ENCODE peak calls at places on chromosomes 3 and 15, in seven cellular contexts. One of them, this sample, is unnamed.
A peak's percentile ranks its signal among the peaks of the same experiment; 100 is the strongest.

GRCh38 chr3:8503461-8503860 is 1.8 kb downstream of the LMCD1 start:
- DNase-seq in MG63: no peak
- DNase-seq in fibroblast of lung: peak; percentile 60
- DNase-seq in mesendoderm: no peak
- DNase-seq in brain microvascular endothelial cell: no peak
- DNase-seq in heart right ventricle: no peak
- DNase-seq in left ventricle myocardium inferior: no peak
- DNase-seq in this sample: peak; percentile 82

GRCh38 chr3:155744091-155744625 is 713 bp downstream of the PLCH1 start:
- DNase-seq in left ventricle myocardium inferior: peak; percentile 33
- DNase-seq in brain microvascular endothelial cell: no peak
- DNase-seq in MG63: peak; percentile 47
- DNase-seq in heart right ventricle: peak; percentile 57
- DNase-seq in mesendoderm: peak; percentile 81
- DNase-seq in fibroblast of lung: no peak
- DNase-seq in this sample: no peak

GRCh38 chr3:165339753-165340152 is 143.6 kb upstream of the SLITRK3 start:
- DNase-seq in left ventricle myocardium inferior: no peak
- DNase-seq in mesendoderm: peak; percentile 23
- DNase-seq in fibroblast of lung: peak; percentile 7
- DNase-seq in brain microvascular endothelial cell: peak; percentile 23
- DNase-seq in heart right ventricle: no peak
- DNase-seq in MG63: no peak
- DNase-seq in this sample: peak; percentile 16

GRCh38 chr3:127490271-127491023 is 100.1 kb downstream of the TPRA1 start:
- DNase-seq in heart right ventricle: no peak
- DNase-seq in MG63: no peak
- DNase-seq in fibroblast of lung: no peak
- DNase-seq in left ventricle myocardium inferior: no peak
- DNase-seq in mesendoderm: no peak
- DNase-seq in brain microvascular endothelial cell: no peak
- DNase-seq in this sample: no peak

GRCh38 chr15:42057744-42058646 is 36.4 kb downstream of the PLA2G4D start:
- DNase-seq in MG63: no peak
- DNase-seq in brain microvascular endothelial cell: no peak
- DNase-seq in fibroblast of lung: no peak
- DNase-seq in left ventricle myocardium inferior: no peak
- DNase-seq in heart right ventricle: no peak
- DNase-seq in mesendoderm: no peak
- DNase-seq in this sample: peak; percentile 52

GRCh38 chr15:63933522-63933921 is 99.8 kb upstream of the HERC1 start:
- DNase-seq in MG63: peak; percentile 67
- DNase-seq in heart right ventricle: no peak
- DNase-seq in fibroblast of lung: peak; percentile 54
- DNase-seq in brain microvascular endothelial cell: peak; percentile 50
- DNase-seq in left ventricle myocardium inferior: no peak
- DNase-seq in mesendoderm: no peak
- DNase-seq in this sample: peak; percentile 78

GRCh38 chr15:25378501-25378901 is 60.3 kb downstream of the UBE3A start:
- DNase-seq in brain microvascular endothelial cell: no peak
- DNase-seq in fibroblast of lung: peak; percentile 40
- DNase-seq in mesendoderm: no peak
- DNase-seq in MG63: no peak
- DNase-seq in left ventricle myocardium inferior: no peak
- DNase-seq in heart right ventricle: no peak
- DNase-seq in this sample: no peak

GRCh38 chr3:195823998-195824397 is 12.3 kb upstream of the MUC4 start:
- DNase-seq in brain microvascular endothelial cell: no peak
- DNase-seq in MG63: no peak
- DNase-seq in heart right ventricle: no peak
- DNase-seq in mesendoderm: no peak
- DNase-seq in fibroblast of lung: peak; percentile 46
- DNase-seq in left ventricle myocardium inferior: no peak
- DNase-seq in this sample: peak; percentile 31

GRCh38 chr3:11312139-11312538 is 39.9 kb downstream of the ATG7 start:
- DNase-seq in heart right ventricle: no peak
- DNase-seq in brain microvascular endothelial cell: no peak
- DNase-seq in left ventricle myocardium inferior: no peak
- DNase-seq in fibroblast of lung: no peak
- DNase-seq in mesendoderm: no peak
- DNase-seq in MG63: no peak
- DNase-seq in this sample: no peak

GRCh38 chr3:62379206-62379834 is 6.0 kb upstream of the FEZF2 start:
- DNase-seq in MG63: no peak
- DNase-seq in brain microvascular endothelial cell: no peak
- DNase-seq in fibroblast of lung: no peak
- DNase-seq in heart right ventricle: no peak
- DNase-seq in mesendoderm: peak; percentile 33
- DNase-seq in left ventricle myocardium inferior: no peak
- DNase-seq in this sample: no peak

GRCh38 chr3:43338295-43338694 is 52.0 kb downstream of the SNRK start:
- DNase-seq in mesendoderm: peak; percentile 22
- DNase-seq in brain microvascular endothelial cell: no peak
- DNase-seq in fibroblast of lung: peak; percentile 18
- DNase-seq in left ventricle myocardium inferior: no peak
- DNase-seq in heart right ventricle: no peak
- DNase-seq in MG63: no peak
- DNase-seq in this sample: no peak

GRCh38 chr15:61253186-61253585 is 24.1 kb upstream of the RORA start:
- DNase-seq in brain microvascular endothelial cell: no peak
- DNase-seq in fibroblast of lung: no peak
- DNase-seq in left ventricle myocardium inferior: no peak
- DNase-seq in mesendoderm: no peak
- DNase-seq in heart right ventricle: no peak
- DNase-seq in MG63: no peak
- DNase-seq in this sample: no peak

GRCh38 chr3:159821148-159821547 is 167.5 kb upstream of the IL12A start:
- DNase-seq in left ventricle myocardium inferior: no peak
- DNase-seq in heart right ventricle: no peak
- DNase-seq in mesendoderm: no peak
- DNase-seq in MG63: no peak
- DNase-seq in brain microvascular endothelial cell: peak; percentile 60
- DNase-seq in fibroblast of lung: peak; percentile 98
- DNase-seq in this sample: peak; percentile 84

GRCh38 chr3:125220681-125221429 is 8.3 kb upstream of the SLC12A8 start:
- DNase-seq in left ventricle myocardium inferior: no peak
- DNase-seq in fibroblast of lung: peak; percentile 41
- DNase-seq in brain microvascular endothelial cell: no peak
- DNase-seq in MG63: no peak
- DNase-seq in heart right ventricle: no peak
- DNase-seq in mesendoderm: peak; percentile 41
- DNase-seq in this sample: no peak

GRCh38 chr3:188400494-188401243 is 246.7 kb downstream of the LPP start:
- DNase-seq in brain microvascular endothelial cell: no peak
- DNase-seq in left ventricle myocardium inferior: no peak
- DNase-seq in heart right ventricle: no peak
- DNase-seq in mesendoderm: no peak
- DNase-seq in fibroblast of lung: no peak
- DNase-seq in MG63: no peak
- DNase-seq in this sample: no peak

GRCh38 chr15:52144656-52145055 is 32.1 kb upstream of the BCL2L10 start:
- DNase-seq in left ventricle myocardium inferior: no peak
- DNase-seq in MG63: peak; percentile 59
- DNase-seq in mesendoderm: peak; percentile 37
- DNase-seq in fibroblast of lung: peak; percentile 80
- DNase-seq in brain microvascular endothelial cell: peak; percentile 57
- DNase-seq in heart right ventricle: no peak
- DNase-seq in this sample: peak; percentile 42

GRCh38 chr3:185934726-185935464 is 2.9 kb downstream of the TRA2B start:
- DNase-seq in MG63: no peak
- DNase-seq in left ventricle myocardium inferior: no peak
- DNase-seq in heart right ventricle: no peak
- DNase-seq in brain microvascular endothelial cell: no peak
- DNase-seq in fibroblast of lung: no peak
- DNase-seq in mesendoderm: no peak
- DNase-seq in this sample: no peak

GRCh38 chr15:98891301-98891700 is 116.3 kb downstream of the PGPEP1L start:
- DNase-seq in left ventricle myocardium inferior: no peak
- DNase-seq in mesendoderm: no peak
- DNase-seq in fibroblast of lung: no peak
- DNase-seq in MG63: no peak
- DNase-seq in heart right ventricle: no peak
- DNase-seq in brain microvascular endothelial cell: no peak
- DNase-seq in this sample: no peak
- H3K36me3 ChIP-seq in left ventricle myocardium inferior: peaks cover 9% of the 10 kb centered on the region
- H3K36me3 ChIP-seq in mesendoderm: no peaks in the 10 kb centered on the region
- H3K36me3 ChIP-seq in fibroblast of lung: peaks cover 2% of the 10 kb centered on the region
- H3K36me3 ChIP-seq in MG63: no peaks in the 10 kb centered on the region
- H3K36me3 ChIP-seq in heart right ventricle: peaks cover 31% of the 10 kb centered on the region
- H3K36me3 ChIP-seq in brain microvascular endothelial cell: no peaks in the 10 kb centered on the region
- H3K36me3 ChIP-seq in this sample: peaks cover 2% of the 10 kb centered on the region

DNA sequence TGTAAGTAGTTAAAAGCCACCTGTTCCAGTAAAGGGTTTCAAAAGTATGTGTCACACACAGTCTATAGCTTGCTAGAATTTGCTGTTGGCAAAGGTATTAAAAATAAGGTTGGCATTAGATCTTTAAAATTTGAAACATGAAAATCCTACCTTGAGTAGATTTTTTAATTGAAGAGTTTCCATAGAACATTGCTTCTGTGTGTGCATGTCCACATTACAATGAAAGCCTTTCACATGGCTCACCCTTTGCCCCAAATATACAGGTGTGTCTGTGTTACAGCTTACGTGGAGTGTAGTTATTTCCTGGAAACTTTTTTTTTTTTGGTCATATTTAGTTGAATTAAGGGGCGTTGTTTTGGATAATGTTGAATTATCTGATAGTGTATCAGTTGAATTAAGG is 2.2 kb downstream of the ABHD17C start:
- DNase-seq in mesendoderm: no peak
- DNase-seq in heart right ventricle: no peak
- DNase-seq in MG63: no peak
- DNase-seq in brain microvascular endothelial cell: no peak
- DNase-seq in left ventricle myocardium inferior: no peak
- DNase-seq in fibroblast of lung: no peak
- DNase-seq in this sample: no peak
- H3K4me3 ChIP-seq in mesendoderm: no peak overlapping the region
- H3K4me3 ChIP-seq in heart right ventricle: no peak overlapping the region
- H3K4me3 ChIP-seq in MG63: peak overlapping the region; percentile 69
- H3K4me3 ChIP-seq in brain microvascular endothelial cell: peak overlapping the region; percentile 76
- H3K4me3 ChIP-seq in left ventricle myocardium inferior: no peak overlapping the region
- H3K4me3 ChIP-seq in fibroblast of lung: peak overlapping the region; percentile 85
- H3K4me3 ChIP-seq in this sample: peak overlapping the region; percentile 85

GRCh38 chr3:44992555-44993470 is 16.8 kb downstream of the EXOSC7 start:
- DNase-seq in mesendoderm: peak; percentile 56
- DNase-seq in heart right ventricle: no peak
- DNase-seq in left ventricle myocardium inferior: no peak
- DNase-seq in brain microvascular endothelial cell: no peak
- DNase-seq in MG63: no peak
- DNase-seq in fibroblast of lung: no peak
- DNase-seq in this sample: peak; percentile 98
- H3K36me3 ChIP-seq in mesendoderm: peaks cover 6% of the 10 kb centered on the region
- H3K36me3 ChIP-seq in heart right ventricle: peaks cover 54% of the 10 kb centered on the region
- H3K36me3 ChIP-seq in left ventricle myocardium inferior: peaks cover 30% of the 10 kb centered on the region
- H3K36me3 ChIP-seq in brain microvascular endothelial cell: peaks cover 40% of the 10 kb centered on the region
- H3K36me3 ChIP-seq in MG63: peaks cover 11% of the 10 kb centered on the region
- H3K36me3 ChIP-seq in fibroblast of lung: peaks cover 8% of the 10 kb centered on the region
- H3K36me3 ChIP-seq in this sample: peaks cover 15% of the 10 kb centered on the region

GRCh38 chr3:197367081-197367780 is 68.8 kb upstream of the DLG1 start:
- DNase-seq in heart right ventricle: no peak
- DNase-seq in brain microvascular endothelial cell: peak; percentile 47
- DNase-seq in left ventricle myocardium inferior: no peak
- DNase-seq in MG63: peak; percentile 100
- DNase-seq in fibroblast of lung: peak; percentile 97
- DNase-seq in mesendoderm: peak; percentile 43
- DNase-seq in this sample: peak; percentile 93
- H3K4me3 ChIP-seq in heart right ventricle: no peak overlapping the region
- H3K4me3 ChIP-seq in brain microvascular endothelial cell: no peak overlapping the region
- H3K4me3 ChIP-seq in left ventricle myocardium inferior: no peak overlapping the region
- H3K4me3 ChIP-seq in MG63: no peak overlapping the region
- H3K4me3 ChIP-seq in fibroblast of lung: no peak overlapping the region
- H3K4me3 ChIP-seq in mesendoderm: no peak overlapping the region
- H3K4me3 ChIP-seq in this sample: no peak overlapping the region